ENCODE peak calls at places on chromosome 3, in ten cellular contexts. One of them, this sample, is unnamed.

GRCh38 chr3:118597184-118597583 is 437.5 kb downstream of the IGSF11 start:
- DNase-seq in GM10248: no peak
- DNase-seq in natural killer cell: no peak
- DNase-seq in kidney epithelial cell: no peak
- DNase-seq in AG09309: no peak
- DNase-seq in mesothelial cell of epicardium: no peak
- DNase-seq in heart right ventricle: no peak
- DNase-seq in HL-60: no peak
- DNase-seq in fibroblast of pulmonary artery: no peak
- DNase-seq in neural crest cell: no peak
- DNase-seq in this sample: no peak

GRCh38 chr3:129558076-129558771 is 15.2 kb downstream of the H1-8 start:
- DNase-seq in GM10248: no peak
- DNase-seq in natural killer cell: no peak
- DNase-seq in kidney epithelial cell: peak
- DNase-seq in AG09309: no peak
- DNase-seq in mesothelial cell of epicardium: no peak
- DNase-seq in heart right ventricle: no peak
- DNase-seq in HL-60: no peak
- DNase-seq in fibroblast of pulmonary artery: no peak
- DNase-seq in neural crest cell: no peak
- DNase-seq in this sample: no peak

GRCh38 chr3:140709751-140710150 is 31.9 kb downstream of the TRIM42 start:
- DNase-seq in GM10248: no peak
- DNase-seq in natural killer cell: no peak
- DNase-seq in kidney epithelial cell: no peak
- DNase-seq in AG09309: no peak
- DNase-seq in mesothelial cell of epicardium: no peak
- DNase-seq in heart right ventricle: no peak
- DNase-seq in HL-60: no peak
- DNase-seq in fibroblast of pulmonary artery: no peak
- DNase-seq in neural crest cell: no peak
- DNase-seq in this sample: no peak

GRCh38 chr3:62421275-62421674 is 47.9 kb upstream of the FEZF2 start:
- DNase-seq in GM10248: no peak
- DNase-seq in natural killer cell: no peak
- DNase-seq in kidney epithelial cell: no peak
- DNase-seq in AG09309: no peak
- DNase-seq in mesothelial cell of epicardium: no peak
- DNase-seq in heart right ventricle: no peak
- DNase-seq in HL-60: no peak
- DNase-seq in fibroblast of pulmonary artery: no peak
- DNase-seq in neural crest cell: no peak
- DNase-seq in this sample: no peak

GRCh38 chr3:20323307-20323927 is 137.4 kb upstream of the SGO1 start:
- DNase-seq in GM10248: no peak
- DNase-seq in natural killer cell: no peak
- DNase-seq in kidney epithelial cell: no peak
- DNase-seq in AG09309: no peak
- DNase-seq in mesothelial cell of epicardium: no peak
- DNase-seq in heart right ventricle: no peak
- DNase-seq in HL-60: no peak
- DNase-seq in fibroblast of pulmonary artery: peak
- DNase-seq in neural crest cell: no peak
- DNase-seq in this sample: no peak

GRCh38 chr3:127851899-127852298 is 29.6 kb upstream of the MGLL start:
- DNase-seq in GM10248: no peak
- DNase-seq in natural killer cell: no peak
- DNase-seq in kidney epithelial cell: no peak
- DNase-seq in AG09309: no peak
- DNase-seq in mesothelial cell of epicardium: no peak
- DNase-seq in heart right ventricle: no peak
- DNase-seq in HL-60: no peak
- DNase-seq in fibroblast of pulmonary artery: no peak
- DNase-seq in neural crest cell: no peak
- DNase-seq in this sample: peak

GRCh38 chr3:147341727-147342126 is 64.6 kb downstream of the ZIC4 start:
- DNase-seq in GM10248: no peak
- DNase-seq in natural killer cell: no peak
- DNase-seq in kidney epithelial cell: no peak
- DNase-seq in AG09309: no peak
- DNase-seq in mesothelial cell of epicardium: no peak
- DNase-seq in heart right ventricle: no peak
- DNase-seq in HL-60: no peak
- DNase-seq in fibroblast of pulmonary artery: no peak
- DNase-seq in neural crest cell: no peak
- DNase-seq in this sample: no peak

GRCh38 chr3:150218236-150218635 is 189.9 kb upstream of the TSC22D2 start:
- DNase-seq in GM10248: no peak
- DNase-seq in natural killer cell: no peak
- DNase-seq in kidney epithelial cell: no peak
- DNase-seq in AG09309: no peak
- DNase-seq in mesothelial cell of epicardium: no peak
- DNase-seq in heart right ventricle: no peak
- DNase-seq in HL-60: no peak
- DNase-seq in fibroblast of pulmonary artery: no peak
- DNase-seq in neural crest cell: no peak
- DNase-seq in this sample: no peak

GRCh38 chr3:4492240-4493007 is 724 bp upstream of the ITPR1 start:
- DNase-seq in GM10248: no peak
- DNase-seq in natural killer cell: peak
- DNase-seq in kidney epithelial cell: no peak
- DNase-seq in AG09309: peak
- DNase-seq in mesothelial cell of epicardium: no peak
- DNase-seq in heart right ventricle: peak
- DNase-seq in HL-60: peak
- DNase-seq in fibroblast of pulmonary artery: peak
- DNase-seq in neural crest cell: peak
- DNase-seq in this sample: peak

GRCh38 chr3:111106993-111107392 is 35.4 kb downstream of the NECTIN3 start:
- DNase-seq in GM10248: no peak
- DNase-seq in natural killer cell: no peak
- DNase-seq in kidney epithelial cell: no peak
- DNase-seq in AG09309: no peak
- DNase-seq in mesothelial cell of epicardium: no peak
- DNase-seq in heart right ventricle: no peak
- DNase-seq in HL-60: no peak
- DNase-seq in fibroblast of pulmonary artery: no peak
- DNase-seq in neural crest cell: no peak
- DNase-seq in this sample: no peak

GRCh38 chr3:114567774-114568173 is 273.9 kb downstream of the TIGIT start:
- DNase-seq in GM10248: no peak
- DNase-seq in natural killer cell: no peak
- DNase-seq in kidney epithelial cell: no peak
- DNase-seq in AG09309: no peak
- DNase-seq in mesothelial cell of epicardium: no peak
- DNase-seq in heart right ventricle: no peak
- DNase-seq in HL-60: no peak
- DNase-seq in fibroblast of pulmonary artery: no peak
- DNase-seq in neural crest cell: no peak
- DNase-seq in this sample: no peak

GRCh38 chr3:32245200-32245599 is 6.7 kb downstream of the CMTM8 start:
- DNase-seq in GM10248: no peak
- DNase-seq in natural killer cell: no peak
- DNase-seq in kidney epithelial cell: no peak
- DNase-seq in AG09309: no peak
- DNase-seq in mesothelial cell of epicardium: no peak
- DNase-seq in heart right ventricle: no peak
- DNase-seq in HL-60: no peak
- DNase-seq in fibroblast of pulmonary artery: no peak
- DNase-seq in neural crest cell: no peak
- DNase-seq in this sample: no peak

GRCh38 chr3:61830111-61830400 is 268.7 kb downstream of the PTPRG start:
- DNase-seq in GM10248: no peak
- DNase-seq in natural killer cell: no peak
- DNase-seq in kidney epithelial cell: no peak
- DNase-seq in AG09309: no peak
- DNase-seq in mesothelial cell of epicardium: no peak
- DNase-seq in heart right ventricle: no peak
- DNase-seq in HL-60: no peak
- DNase-seq in fibroblast of pulmonary artery: peak
- DNase-seq in neural crest cell: no peak
- DNase-seq in this sample: no peak

DNA sequence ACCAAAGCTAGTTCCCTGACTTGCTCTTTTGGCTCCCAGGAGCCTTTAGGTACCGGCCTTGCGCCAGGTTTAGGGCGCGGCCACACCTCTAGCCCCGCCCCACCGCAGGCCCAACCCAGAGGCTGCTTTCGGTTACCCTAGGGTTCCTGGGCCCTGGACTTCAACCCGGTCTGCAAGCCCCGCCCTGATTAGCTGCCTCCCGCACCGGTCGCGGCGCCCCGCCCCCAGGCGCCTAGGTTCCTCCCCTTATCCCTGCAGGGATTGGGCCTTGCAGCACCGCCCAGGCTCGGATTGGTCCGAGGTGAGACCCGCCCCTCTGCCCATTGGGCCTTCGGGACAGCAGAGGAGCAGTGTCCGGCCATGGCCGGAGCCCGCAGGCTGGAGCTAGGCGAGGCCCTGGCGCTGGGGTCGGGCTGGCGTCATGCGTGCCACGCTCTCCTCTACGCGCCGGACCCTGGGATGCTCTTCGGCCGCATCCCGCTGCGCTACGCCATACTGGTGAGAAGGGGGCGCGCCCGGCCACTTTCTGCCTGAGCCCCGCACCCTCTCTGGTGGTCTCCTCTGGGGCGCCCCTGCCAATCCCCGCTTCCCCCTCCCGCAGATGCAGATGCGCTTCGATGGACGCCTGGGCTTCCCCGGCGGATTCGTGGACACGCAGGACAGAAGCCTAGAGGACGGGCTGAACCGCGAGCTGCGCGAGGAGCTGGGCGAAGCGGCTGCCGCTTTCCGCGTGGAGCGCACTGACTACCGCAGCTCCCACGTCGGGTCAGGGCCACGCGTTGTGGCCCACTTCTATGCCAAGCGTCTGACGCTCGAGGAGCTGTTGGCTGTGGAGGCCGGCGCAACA is at the start of gene NUDT16:
- DNase-seq in GM10248: peak
- DNase-seq in natural killer cell: peak
- DNase-seq in kidney epithelial cell: peak
- DNase-seq in AG09309: peak
- DNase-seq in mesothelial cell of epicardium: peak
- DNase-seq in heart right ventricle: peak
- DNase-seq in HL-60: peak
- DNase-seq in fibroblast of pulmonary artery: peak
- DNase-seq in neural crest cell: peak
- DNase-seq in this sample: peak
- TF ChIP-seq CTCF in GM10248: no peak
- TF ChIP-seq CTCF in natural killer cell: no peak
- TF ChIP-seq CTCF in kidney epithelial cell: no peak
- TF ChIP-seq CTCF in AG09309: no peak
- TF ChIP-seq CTCF in mesothelial cell of epicardium: no peak
- TF ChIP-seq CTCF in heart right ventricle: no peak
- TF ChIP-seq CTCF in HL-60: no peak
- TF ChIP-seq CTCF in fibroblast of pulmonary artery: no peak
- TF ChIP-seq CTCF in neural crest cell: no peak
- TF ChIP-seq CTCF in this sample: no peak

DNA sequence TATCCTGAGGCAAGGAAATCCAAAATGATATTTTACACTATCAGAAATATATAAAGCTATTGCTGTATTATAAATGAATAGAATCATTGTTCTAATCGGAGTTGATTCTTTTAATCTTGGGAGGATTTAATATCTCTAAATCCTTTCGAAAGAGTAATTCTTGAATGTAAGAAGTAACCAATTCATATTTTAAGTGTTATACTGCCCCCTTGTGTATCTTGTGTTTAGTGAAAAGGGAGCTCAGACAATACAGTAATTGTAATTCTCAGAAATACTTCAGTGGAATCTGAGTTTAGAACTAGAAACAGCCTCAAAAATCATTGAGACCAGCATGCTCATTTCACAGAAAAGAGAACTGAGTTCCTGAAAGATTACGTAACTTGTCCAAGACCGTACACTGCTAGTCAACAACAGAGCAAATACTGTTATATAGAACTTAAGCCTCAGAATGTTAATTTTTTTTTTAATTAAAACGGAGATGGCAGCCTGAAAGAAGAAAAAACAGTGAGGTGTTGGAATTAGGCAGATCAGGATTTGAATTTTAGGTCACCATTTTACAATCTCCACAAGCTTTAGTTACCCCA is 42.9 kb downstream of the PLCH1 start:
- DNase-seq in GM10248: peak
- DNase-seq in natural killer cell: no peak
- DNase-seq in kidney epithelial cell: peak
- DNase-seq in AG09309: peak
- DNase-seq in mesothelial cell of epicardium: no peak
- DNase-seq in heart right ventricle: peak
- DNase-seq in HL-60: peak
- DNase-seq in fibroblast of pulmonary artery: peak
- DNase-seq in neural crest cell: no peak
- DNase-seq in this sample: no peak
- TF ChIP-seq CTCF in GM10248: peak
- TF ChIP-seq CTCF in natural killer cell: peak
- TF ChIP-seq CTCF in kidney epithelial cell: peak
- TF ChIP-seq CTCF in AG09309: peak
- TF ChIP-seq CTCF in mesothelial cell of epicardium: peak
- TF ChIP-seq CTCF in heart right ventricle: peak
- TF ChIP-seq CTCF in HL-60: peak
- TF ChIP-seq CTCF in fibroblast of pulmonary artery: peak
- TF ChIP-seq CTCF in neural crest cell: peak
- TF ChIP-seq CTCF in this sample: peak

GRCh38 chr3:144774897-144775296 is 803.3 kb downstream of the DIPK2A start:
- DNase-seq in GM10248: no peak
- DNase-seq in natural killer cell: no peak
- DNase-seq in kidney epithelial cell: no peak
- DNase-seq in AG09309: peak
- DNase-seq in mesothelial cell of epicardium: no peak
- DNase-seq in heart right ventricle: no peak
- DNase-seq in HL-60: no peak
- DNase-seq in fibroblast of pulmonary artery: no peak
- DNase-seq in neural crest cell: no peak
- DNase-seq in this sample: no peak
- TF ChIP-seq CTCF in GM10248: no peak
- TF ChIP-seq CTCF in natural killer cell: no peak
- TF ChIP-seq CTCF in kidney epithelial cell: no peak
- TF ChIP-seq CTCF in AG09309: no peak
- TF ChIP-seq CTCF in mesothelial cell of epicardium: no peak
- TF ChIP-seq CTCF in heart right ventricle: no peak
- TF ChIP-seq CTCF in HL-60: no peak
- TF ChIP-seq CTCF in fibroblast of pulmonary artery: no peak
- TF ChIP-seq CTCF in neural crest cell: no peak
- TF ChIP-seq CTCF in this sample: no peak

DNA sequence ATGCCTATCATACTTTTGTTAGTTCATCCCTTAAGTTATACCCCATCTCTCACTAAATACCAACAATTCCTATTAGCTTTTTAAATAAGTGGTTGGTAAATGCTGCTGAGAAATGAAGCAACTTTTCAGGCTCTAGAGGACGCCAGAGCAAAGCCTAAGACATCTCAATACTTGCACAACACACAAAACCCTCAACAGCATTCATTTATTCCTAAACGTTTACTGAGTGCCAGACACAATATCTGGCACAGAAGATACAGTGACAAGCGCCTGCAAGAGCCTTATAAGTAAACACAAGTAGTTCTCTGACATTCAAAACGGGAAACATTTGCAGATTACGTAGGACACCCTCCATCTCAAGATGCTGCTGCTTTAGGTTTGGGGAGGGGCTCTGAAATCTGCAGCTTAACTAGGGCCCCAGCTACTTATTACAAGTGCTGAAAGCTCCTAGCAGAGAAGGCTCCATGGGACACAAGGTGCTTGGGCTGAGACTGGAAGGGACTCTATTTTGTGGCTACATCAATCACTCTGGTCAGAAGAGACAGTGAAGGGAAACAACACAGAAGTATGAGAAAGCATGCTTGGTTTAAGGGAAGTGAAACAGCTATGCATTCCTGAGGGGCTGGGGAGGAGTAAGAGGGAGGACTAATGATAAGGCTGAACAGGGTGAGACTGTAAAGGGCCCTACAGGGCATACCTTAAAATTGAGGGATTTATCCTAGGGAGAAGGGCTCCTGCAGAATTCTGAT is 311.3 kb downstream of the PLCL2 start:
- DNase-seq in GM10248: peak
- DNase-seq in natural killer cell: no peak
- DNase-seq in kidney epithelial cell: no peak
- DNase-seq in AG09309: peak
- DNase-seq in mesothelial cell of epicardium: no peak
- DNase-seq in heart right ventricle: no peak
- DNase-seq in HL-60: peak
- DNase-seq in fibroblast of pulmonary artery: peak
- DNase-seq in neural crest cell: no peak
- DNase-seq in this sample: no peak
- TF ChIP-seq CTCF in GM10248: peak
- TF ChIP-seq CTCF in natural killer cell: no peak
- TF ChIP-seq CTCF in kidney epithelial cell: no peak
- TF ChIP-seq CTCF in AG09309: peak
- TF ChIP-seq CTCF in mesothelial cell of epicardium: no peak
- TF ChIP-seq CTCF in heart right ventricle: no peak
- TF ChIP-seq CTCF in HL-60: no peak
- TF ChIP-seq CTCF in fibroblast of pulmonary artery: peak
- TF ChIP-seq CTCF in neural crest cell: no peak
- TF ChIP-seq CTCF in this sample: no peak